ENCODE peak calls at places on chromosomes 1 and 21, in eight cellular contexts. One of them, this sample, is unnamed.

GRCh38 chr1:84344286-84344685 is 42.8 kb downstream of the SAMD13 start:
- DNase-seq in left lung: no peak
- DNase-seq in cardiac fibroblast: peak; percentile 27
- DNase-seq in AG04450: no peak
- DNase-seq in endothelial cell of umbilical vein: no peak
- DNase-seq in fibroblast of mammary gland: peak; percentile 76
- DNase-seq in CD8-positive, alpha-beta T cell: no peak
- DNase-seq in prostate gland: no peak
- DNase-seq in this sample: no peak

GRCh38 chr21:16454371-16454770 is 724.6 kb downstream of the USP25 start:
- DNase-seq in left lung: no peak
- DNase-seq in cardiac fibroblast: peak; percentile 53
- DNase-seq in AG04450: no peak
- DNase-seq in endothelial cell of umbilical vein: peak; percentile 49
- DNase-seq in fibroblast of mammary gland: peak; percentile 37
- DNase-seq in CD8-positive, alpha-beta T cell: no peak
- DNase-seq in prostate gland: no peak
- DNase-seq in this sample: no peak

GRCh38 chr1:201877877-201878339 is 10.8 kb upstream of the SHISA4 start:
- DNase-seq in left lung: no peak
- DNase-seq in cardiac fibroblast: peak; percentile 66
- DNase-seq in AG04450: no peak
- DNase-seq in endothelial cell of umbilical vein: peak; percentile 64
- DNase-seq in fibroblast of mammary gland: peak; percentile 66
- DNase-seq in CD8-positive, alpha-beta T cell: no peak
- DNase-seq in prostate gland: peak; percentile 83
- DNase-seq in this sample: no peak

GRCh38 chr1:167428418-167428817 is 89.9 kb downstream of the CD247 start:
- DNase-seq in left lung: no peak
- DNase-seq in cardiac fibroblast: peak; percentile 65
- DNase-seq in AG04450: no peak
- DNase-seq in endothelial cell of umbilical vein: no peak
- DNase-seq in fibroblast of mammary gland: peak; percentile 72
- DNase-seq in CD8-positive, alpha-beta T cell: no peak
- DNase-seq in prostate gland: no peak
- DNase-seq in this sample: no peak

GRCh38 chr1:167950569-167950968 is 13.7 kb upstream of the MPC2 start:
- DNase-seq in left lung: no peak
- DNase-seq in cardiac fibroblast: no peak
- DNase-seq in AG04450: no peak
- DNase-seq in endothelial cell of umbilical vein: no peak
- DNase-seq in fibroblast of mammary gland: peak; percentile 8
- DNase-seq in CD8-positive, alpha-beta T cell: no peak
- DNase-seq in prostate gland: no peak
- DNase-seq in this sample: no peak

GRCh38 chr1:115123116-115123515 is 33.8 kb upstream of the TSPAN2 start:
- DNase-seq in left lung: no peak
- DNase-seq in cardiac fibroblast: no peak
- DNase-seq in AG04450: no peak
- DNase-seq in endothelial cell of umbilical vein: no peak
- DNase-seq in fibroblast of mammary gland: no peak
- DNase-seq in CD8-positive, alpha-beta T cell: no peak
- DNase-seq in prostate gland: no peak
- DNase-seq in this sample: no peak

GRCh38 chr1:68347415-68347814 is 102.3 kb downstream of the RPE65 start:
- DNase-seq in left lung: peak; percentile 47
- DNase-seq in cardiac fibroblast: no peak
- DNase-seq in AG04450: no peak
- DNase-seq in endothelial cell of umbilical vein: no peak
- DNase-seq in fibroblast of mammary gland: no peak
- DNase-seq in CD8-positive, alpha-beta T cell: no peak
- DNase-seq in prostate gland: no peak
- DNase-seq in this sample: no peak

GRCh38 chr1:231107600-231108326 is 54.1 kb upstream of the TRIM67 start:
- DNase-seq in left lung: no peak
- DNase-seq in cardiac fibroblast: no peak
- DNase-seq in AG04450: no peak
- DNase-seq in endothelial cell of umbilical vein: no peak
- DNase-seq in fibroblast of mammary gland: no peak
- DNase-seq in CD8-positive, alpha-beta T cell: no peak
- DNase-seq in prostate gland: no peak
- DNase-seq in this sample: no peak

GRCh38 chr21:20971296-20971921 is 26.8 kb upstream of the NCAM2 start:
- DNase-seq in left lung: peak; percentile 38
- DNase-seq in cardiac fibroblast: peak; percentile 69
- DNase-seq in AG04450: peak; percentile 2
- DNase-seq in endothelial cell of umbilical vein: peak; percentile 23
- DNase-seq in fibroblast of mammary gland: peak; percentile 64
- DNase-seq in CD8-positive, alpha-beta T cell: no peak
- DNase-seq in prostate gland: no peak
- DNase-seq in this sample: peak; percentile 47

GRCh38 chr21:10418649-10419048 is 102.7 kb upstream of the TPTE start:
- DNase-seq in left lung: no peak
- DNase-seq in cardiac fibroblast: no peak
- DNase-seq in AG04450: no peak
- DNase-seq in endothelial cell of umbilical vein: no peak
- DNase-seq in fibroblast of mammary gland: no peak
- DNase-seq in CD8-positive, alpha-beta T cell: no peak
- DNase-seq in prostate gland: no peak
- DNase-seq in this sample: no peak

GRCh38 chr1:233281711-233282581 is 13.6 kb downstream of the PCNX2 start:
- DNase-seq in left lung: no peak
- DNase-seq in cardiac fibroblast: peak; percentile 80
- DNase-seq in AG04450: no peak
- DNase-seq in endothelial cell of umbilical vein: no peak
- DNase-seq in fibroblast of mammary gland: peak; percentile 42
- DNase-seq in CD8-positive, alpha-beta T cell: peak; percentile 13
- DNase-seq in prostate gland: no peak
- DNase-seq in this sample: no peak

GRCh38 chr1:217574265-217574949 is 56.5 kb downstream of the GPATCH2 start:
- DNase-seq in left lung: no peak
- DNase-seq in cardiac fibroblast: no peak
- DNase-seq in AG04450: no peak
- DNase-seq in endothelial cell of umbilical vein: no peak
- DNase-seq in fibroblast of mammary gland: no peak
- DNase-seq in CD8-positive, alpha-beta T cell: no peak
- DNase-seq in prostate gland: peak; percentile 61
- DNase-seq in this sample: no peak

GRCh38 chr21:42386034-42386591 is 9.7 kb downstream of the TMPRSS3 start:
- DNase-seq in left lung: no peak
- DNase-seq in cardiac fibroblast: no peak
- DNase-seq in AG04450: no peak
- DNase-seq in endothelial cell of umbilical vein: no peak
- DNase-seq in fibroblast of mammary gland: no peak
- DNase-seq in CD8-positive, alpha-beta T cell: no peak
- DNase-seq in prostate gland: no peak
- DNase-seq in this sample: no peak

GRCh38 chr1:221837886-221838285 is 96.0 kb upstream of the DUSP10 start:
- DNase-seq in left lung: no peak
- DNase-seq in cardiac fibroblast: no peak
- DNase-seq in AG04450: no peak
- DNase-seq in endothelial cell of umbilical vein: no peak
- DNase-seq in fibroblast of mammary gland: no peak
- DNase-seq in CD8-positive, alpha-beta T cell: peak; percentile 21
- DNase-seq in prostate gland: no peak
- DNase-seq in this sample: no peak

GRCh38 chr1:212656730-212657129 is 42.9 kb downstream of the BATF3 start:
- DNase-seq in left lung: no peak
- DNase-seq in cardiac fibroblast: no peak
- DNase-seq in AG04450: no peak
- DNase-seq in endothelial cell of umbilical vein: no peak
- DNase-seq in fibroblast of mammary gland: no peak
- DNase-seq in CD8-positive, alpha-beta T cell: no peak
- DNase-seq in prostate gland: no peak
- DNase-seq in this sample: no peak

GRCh38 chr1:39573736-39574624 is 2.6 kb downstream of the PABPC4 start:
- DNase-seq in left lung: no peak
- DNase-seq in cardiac fibroblast: peak; percentile 64
- DNase-seq in AG04450: no peak
- DNase-seq in endothelial cell of umbilical vein: peak; percentile 21
- DNase-seq in fibroblast of mammary gland: peak; percentile 47
- DNase-seq in CD8-positive, alpha-beta T cell: no peak
- DNase-seq in prostate gland: no peak
- DNase-seq in this sample: no peak

GRCh38 chr1:211711313-211711712 is 35.9 kb upstream of the NEK2 start:
- DNase-seq in left lung: no peak
- DNase-seq in cardiac fibroblast: no peak
- DNase-seq in AG04450: no peak
- DNase-seq in endothelial cell of umbilical vein: no peak
- DNase-seq in fibroblast of mammary gland: no peak
- DNase-seq in CD8-positive, alpha-beta T cell: no peak
- DNase-seq in prostate gland: no peak
- DNase-seq in this sample: no peak

GRCh38 chr1:185644531-185644930 is 89.7 kb upstream of the HMCN1 start:
- DNase-seq in left lung: no peak
- DNase-seq in cardiac fibroblast: no peak
- DNase-seq in AG04450: no peak
- DNase-seq in endothelial cell of umbilical vein: no peak
- DNase-seq in fibroblast of mammary gland: peak; percentile 24
- DNase-seq in CD8-positive, alpha-beta T cell: no peak
- DNase-seq in prostate gland: no peak
- DNase-seq in this sample: no peak

GRCh38 chr21:39954570-39954969 is 87.3 kb downstream of the PCP4 start:
- DNase-seq in left lung: no peak
- DNase-seq in cardiac fibroblast: no peak
- DNase-seq in AG04450: no peak
- DNase-seq in endothelial cell of umbilical vein: no peak
- DNase-seq in fibroblast of mammary gland: no peak
- DNase-seq in CD8-positive, alpha-beta T cell: no peak
- DNase-seq in prostate gland: no peak
- DNase-seq in this sample: no peak

GRCh38 chr21:44728716-44729115 is 17.3 kb upstream of the TSPEAR start:
- DNase-seq in left lung: no peak
- DNase-seq in cardiac fibroblast: no peak
- DNase-seq in AG04450: no peak
- DNase-seq in endothelial cell of umbilical vein: no peak
- DNase-seq in fibroblast of mammary gland: no peak
- DNase-seq in CD8-positive, alpha-beta T cell: no peak
- DNase-seq in prostate gland: no peak
- DNase-seq in this sample: no peak
- TF ChIP-seq CTCF in left lung: no peak
- TF ChIP-seq CTCF in cardiac fibroblast: no peak
- TF ChIP-seq CTCF in AG04450: no peak
- TF ChIP-seq CTCF in endothelial cell of umbilical vein: no peak
- TF ChIP-seq CTCF in fibroblast of mammary gland: no peak
- TF ChIP-seq CTCF in CD8-positive, alpha-beta T cell: no peak
- TF ChIP-seq CTCF in prostate gland: no peak
- TF ChIP-seq CTCF in this sample: no peak

DNA sequence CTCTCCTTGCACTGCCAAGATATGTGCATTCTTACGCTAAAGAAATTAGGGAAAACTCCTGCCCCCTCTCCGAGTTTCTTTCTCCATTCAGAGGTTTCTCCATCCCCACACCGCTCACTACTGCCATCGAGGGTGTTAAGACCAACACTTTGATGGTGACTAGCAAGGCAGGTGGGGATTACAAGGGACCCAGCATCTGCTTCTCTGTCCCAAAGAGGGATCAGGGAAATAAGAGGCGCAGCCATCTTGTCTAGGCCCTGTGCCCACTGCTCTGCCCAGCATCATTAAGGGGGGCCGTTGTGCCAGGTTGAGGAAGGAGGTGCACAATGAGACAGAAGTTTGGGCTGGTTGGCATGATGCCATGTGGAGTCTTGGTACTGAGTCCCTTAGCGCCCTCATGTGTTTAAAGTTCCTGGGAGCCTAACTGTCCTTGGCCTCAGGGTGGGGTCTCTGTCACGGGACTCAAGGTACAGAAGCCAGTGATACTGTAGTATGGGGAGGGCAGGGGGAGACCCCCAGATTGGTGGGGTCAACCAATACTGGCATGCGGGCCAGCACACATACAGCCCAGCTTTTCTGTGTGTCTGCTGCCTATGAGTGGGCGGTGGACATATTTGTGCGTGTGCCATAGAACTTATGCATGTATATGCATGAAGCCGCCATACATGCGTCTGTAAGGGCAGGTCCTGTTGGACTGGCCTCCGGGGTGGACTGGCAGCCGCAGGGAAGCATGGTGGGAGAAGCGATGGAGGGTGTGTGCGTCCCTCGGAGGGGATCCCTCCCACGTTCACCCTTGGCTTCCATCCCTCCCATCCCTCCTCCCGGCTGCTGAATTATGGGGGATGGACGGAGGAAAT is 5.5 kb downstream of the EFNA3 start:
- DNase-seq in left lung: no peak
- DNase-seq in cardiac fibroblast: peak; percentile 50
- DNase-seq in AG04450: no peak
- DNase-seq in endothelial cell of umbilical vein: peak; percentile 24
- DNase-seq in fibroblast of mammary gland: peak; percentile 59
- DNase-seq in CD8-positive, alpha-beta T cell: no peak
- DNase-seq in prostate gland: peak; percentile 60
- DNase-seq in this sample: no peak
- TF ChIP-seq CTCF in left lung: no peak
- TF ChIP-seq CTCF in cardiac fibroblast: peak; percentile 35
- TF ChIP-seq CTCF in AG04450: peak; percentile 19
- TF ChIP-seq CTCF in endothelial cell of umbilical vein: no peak
- TF ChIP-seq CTCF in fibroblast of mammary gland: peak; percentile 31
- TF ChIP-seq CTCF in CD8-positive, alpha-beta T cell: no peak
- TF ChIP-seq CTCF in prostate gland: no peak
- TF ChIP-seq CTCF in this sample: no peak

GRCh38 chr1:50929376-50929958 is 30.6 kb downstream of the FAF1 start:
- DNase-seq in left lung: no peak
- DNase-seq in cardiac fibroblast: peak; percentile 69
- DNase-seq in AG04450: peak; percentile 6
- DNase-seq in endothelial cell of umbilical vein: peak; percentile 52
- DNase-seq in fibroblast of mammary gland: peak; percentile 63
- DNase-seq in CD8-positive, alpha-beta T cell: no peak
- DNase-seq in prostate gland: no peak
- DNase-seq in this sample: no peak
- TF ChIP-seq CTCF in left lung: no peak
- TF ChIP-seq CTCF in cardiac fibroblast: peak; percentile 45
- TF ChIP-seq CTCF in AG04450: peak; percentile 56
- TF ChIP-seq CTCF in endothelial cell of umbilical vein: peak; percentile 36
- TF ChIP-seq CTCF in fibroblast of mammary gland: peak; percentile 51
- TF ChIP-seq CTCF in CD8-positive, alpha-beta T cell: peak; percentile 71
- TF ChIP-seq CTCF in prostate gland: peak; percentile 64
- TF ChIP-seq CTCF in this sample: peak; percentile 53

DNA sequence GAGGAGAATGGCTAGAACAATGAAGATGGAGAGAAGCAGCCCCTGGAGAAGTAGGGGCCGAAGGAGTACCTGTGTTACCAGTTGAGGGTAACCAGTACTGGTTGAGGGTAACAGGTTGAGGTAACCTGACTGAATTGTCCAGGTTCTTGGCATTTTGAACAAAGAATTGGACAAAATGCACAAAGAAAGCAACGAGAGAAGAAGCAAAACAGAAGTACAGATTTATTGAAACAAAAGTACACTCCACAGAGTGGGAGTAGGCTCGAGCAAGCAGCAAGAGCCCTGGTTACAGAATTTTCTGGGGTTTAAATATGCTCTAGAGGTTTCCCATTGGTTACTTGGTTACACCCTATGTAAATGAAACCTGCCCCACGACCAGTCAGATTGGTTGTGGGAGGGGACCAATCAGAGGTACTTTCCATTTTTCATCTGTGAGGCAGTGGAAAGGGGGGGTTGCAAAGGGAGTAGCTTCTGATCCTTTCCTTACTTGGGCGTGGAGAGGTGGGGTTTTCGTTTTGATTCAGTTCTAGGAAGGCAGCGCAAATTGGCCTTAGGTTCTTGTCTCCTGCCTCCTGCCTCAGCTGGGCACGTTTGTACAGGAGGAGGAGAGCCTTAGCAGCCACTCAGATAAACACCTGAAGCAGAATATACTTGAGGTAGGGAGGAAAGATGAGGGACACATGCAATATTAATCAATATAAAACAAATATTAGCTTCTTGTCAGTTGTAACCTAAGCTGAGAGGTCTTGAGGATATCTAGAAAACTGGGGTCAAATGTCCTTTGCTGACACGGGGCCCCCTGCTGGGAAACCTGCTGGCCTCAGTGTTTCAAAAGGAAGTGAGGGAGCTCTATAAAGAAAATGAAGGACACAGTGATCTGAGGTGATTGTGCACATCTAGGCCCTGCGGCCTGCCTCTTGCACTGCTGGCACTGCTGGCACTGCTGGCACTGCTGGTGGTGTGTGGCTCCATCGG is 14.3 kb upstream of the LSM10 start:
- DNase-seq in left lung: no peak
- DNase-seq in cardiac fibroblast: peak; percentile 44
- DNase-seq in AG04450: no peak
- DNase-seq in endothelial cell of umbilical vein: peak; percentile 26
- DNase-seq in fibroblast of mammary gland: peak; percentile 13
- DNase-seq in CD8-positive, alpha-beta T cell: peak; percentile 11
- DNase-seq in prostate gland: no peak
- DNase-seq in this sample: no peak
- TF ChIP-seq CTCF in left lung: no peak
- TF ChIP-seq CTCF in cardiac fibroblast: no peak
- TF ChIP-seq CTCF in AG04450: no peak
- TF ChIP-seq CTCF in endothelial cell of umbilical vein: no peak
- TF ChIP-seq CTCF in fibroblast of mammary gland: no peak
- TF ChIP-seq CTCF in CD8-positive, alpha-beta T cell: no peak
- TF ChIP-seq CTCF in prostate gland: no peak
- TF ChIP-seq CTCF in this sample: no peak

This sample was measured in nephron progenitor cell.